ENCODE peak calls at places on chromosomes 5 and 9, in six cellular contexts. One of them, this sample, is unnamed.
A peak's percentile ranks its signal among the peaks of the same experiment; 100 is the strongest.

GRCh38 chr5:21858441-21858840 is 994.7 kb downstream of the CDH12 start:
- DNase-seq in psoas muscle: no peak
- DNase-seq in A673: no peak
- DNase-seq in A549: no peak
- DNase-seq in transverse colon: no peak
- DNase-seq in gastrocnemius medialis: no peak
- DNase-seq in this sample: no peak

GRCh38 chr9:135524130-135524861 is 3.1 kb downstream of the LCN1 start:
- DNase-seq in transverse colon: no peak
- DNase-seq in gastrocnemius medialis: no peak
- DNase-seq in A549: no peak
- DNase-seq in psoas muscle: no peak
- DNase-seq in A673: no peak
- DNase-seq in this sample: no peak

GRCh38 chr9:112059145-112059979 is 115.7 kb downstream of the SUSD1 start:
- DNase-seq in gastrocnemius medialis: no peak
- DNase-seq in psoas muscle: no peak
- DNase-seq in A549: peak; percentile 89
- DNase-seq in A673: peak; percentile 86
- DNase-seq in transverse colon: peak; percentile 55
- DNase-seq in this sample: peak; percentile 90

GRCh38 chr5:3625626-3626025 is 30.0 kb downstream of the IRX1 start:
- DNase-seq in psoas muscle: no peak
- DNase-seq in A549: no peak
- DNase-seq in transverse colon: no peak
- DNase-seq in A673: no peak
- DNase-seq in gastrocnemius medialis: no peak
- DNase-seq in this sample: no peak

GRCh38 chr9:68507098-68507795 is 33.4 kb downstream of the TMEM252 start:
- DNase-seq in psoas muscle: no peak
- DNase-seq in gastrocnemius medialis: no peak
- DNase-seq in A673: peak; percentile 10
- DNase-seq in A549: peak; percentile 17
- DNase-seq in transverse colon: no peak
- DNase-seq in this sample: peak; percentile 53

GRCh38 chr5:76622973-76623596 is at the start of gene F2RL2:
- DNase-seq in A673: peak; percentile 82
- DNase-seq in gastrocnemius medialis: no peak
- DNase-seq in psoas muscle: no peak
- DNase-seq in transverse colon: no peak
- DNase-seq in A549: peak; percentile 89
- DNase-seq in this sample: peak; percentile 80

GRCh38 chr9:25861416-25861815 is 183.2 kb upstream of the TUSC1 start:
- DNase-seq in A673: no peak
- DNase-seq in gastrocnemius medialis: no peak
- DNase-seq in A549: no peak
- DNase-seq in psoas muscle: no peak
- DNase-seq in transverse colon: no peak
- DNase-seq in this sample: peak; percentile 2

GRCh38 chr5:65255294-65255693 is 226.4 kb downstream of the ADAMTS6 start:
- DNase-seq in psoas muscle: no peak
- DNase-seq in transverse colon: no peak
- DNase-seq in A549: no peak
- DNase-seq in gastrocnemius medialis: no peak
- DNase-seq in A673: no peak
- DNase-seq in this sample: no peak

GRCh38 chr9:95090871-95091573 is 226.5 kb downstream of the FANCC start:
- DNase-seq in psoas muscle: no peak
- DNase-seq in gastrocnemius medialis: peak; percentile 33
- DNase-seq in transverse colon: no peak
- DNase-seq in A673: no peak
- DNase-seq in A549: peak; percentile 36
- DNase-seq in this sample: no peak

GRCh38 chr9:133609311-133610098 is at the start of gene FAM163B:
- DNase-seq in A549: no peak
- DNase-seq in psoas muscle: peak; percentile 62
- DNase-seq in gastrocnemius medialis: no peak
- DNase-seq in transverse colon: no peak
- DNase-seq in A673: peak; percentile 69
- DNase-seq in this sample: peak; percentile 16

GRCh38 chr5:106292654-106293053 is 1378.1 kb downstream of the EFNA5 start:
- DNase-seq in transverse colon: no peak
- DNase-seq in A549: no peak
- DNase-seq in psoas muscle: no peak
- DNase-seq in gastrocnemius medialis: no peak
- DNase-seq in A673: no peak
- DNase-seq in this sample: peak; percentile 8

GRCh38 chr9:136949817-136950655 is 2.0 kb upstream of the LCN12 start:
- DNase-seq in A673: peak; percentile 94
- DNase-seq in psoas muscle: peak; percentile 96
- DNase-seq in transverse colon: peak; percentile 98
- DNase-seq in A549: peak; percentile 96
- DNase-seq in gastrocnemius medialis: peak; percentile 96
- DNase-seq in this sample: peak; percentile 70
- TF ChIP-seq CTCF in A673: no peak
- TF ChIP-seq CTCF in psoas muscle: no peak
- TF ChIP-seq CTCF in transverse colon: peak; percentile 72
- TF ChIP-seq CTCF in A549: no peak
- TF ChIP-seq CTCF in gastrocnemius medialis: peak; percentile 51
- TF ChIP-seq CTCF in this sample: no peak

GRCh38 chr9:120839146-120839545 is 3.6 kb downstream of the PSMD5 start:
- DNase-seq in A673: no peak
- DNase-seq in transverse colon: no peak
- DNase-seq in psoas muscle: no peak
- DNase-seq in gastrocnemius medialis: no peak
- DNase-seq in A549: no peak
- DNase-seq in this sample: peak; percentile 34
- H3K4me3 ChIP-seq in A673: no peak overlapping the region
- H3K4me3 ChIP-seq in transverse colon: no peak overlapping the region
- H3K4me3 ChIP-seq in psoas muscle: no peak overlapping the region
- H3K4me3 ChIP-seq in gastrocnemius medialis: no peak overlapping the region
- H3K4me3 ChIP-seq in A549: no peak overlapping the region
- H3K4me3 ChIP-seq in this sample: no peak overlapping the region

GRCh38 chr9:35856206-35856605 is 14.0 kb downstream of the OR13J1 start:
- DNase-seq in A549: no peak
- DNase-seq in A673: no peak
- DNase-seq in transverse colon: no peak
- DNase-seq in psoas muscle: no peak
- DNase-seq in gastrocnemius medialis: no peak
- DNase-seq in this sample: no peak
- TF ChIP-seq CTCF in A549: no peak
- TF ChIP-seq CTCF in A673: no peak
- TF ChIP-seq CTCF in transverse colon: no peak
- TF ChIP-seq CTCF in psoas muscle: no peak
- TF ChIP-seq CTCF in gastrocnemius medialis: no peak
- TF ChIP-seq CTCF in this sample: no peak

GRCh38 chr9:92917176-92917800 is 30.0 kb upstream of the FGD3 start:
- DNase-seq in psoas muscle: no peak
- DNase-seq in A673: no peak
- DNase-seq in transverse colon: no peak
- DNase-seq in A549: no peak
- DNase-seq in gastrocnemius medialis: no peak
- DNase-seq in this sample: no peak

DNA sequence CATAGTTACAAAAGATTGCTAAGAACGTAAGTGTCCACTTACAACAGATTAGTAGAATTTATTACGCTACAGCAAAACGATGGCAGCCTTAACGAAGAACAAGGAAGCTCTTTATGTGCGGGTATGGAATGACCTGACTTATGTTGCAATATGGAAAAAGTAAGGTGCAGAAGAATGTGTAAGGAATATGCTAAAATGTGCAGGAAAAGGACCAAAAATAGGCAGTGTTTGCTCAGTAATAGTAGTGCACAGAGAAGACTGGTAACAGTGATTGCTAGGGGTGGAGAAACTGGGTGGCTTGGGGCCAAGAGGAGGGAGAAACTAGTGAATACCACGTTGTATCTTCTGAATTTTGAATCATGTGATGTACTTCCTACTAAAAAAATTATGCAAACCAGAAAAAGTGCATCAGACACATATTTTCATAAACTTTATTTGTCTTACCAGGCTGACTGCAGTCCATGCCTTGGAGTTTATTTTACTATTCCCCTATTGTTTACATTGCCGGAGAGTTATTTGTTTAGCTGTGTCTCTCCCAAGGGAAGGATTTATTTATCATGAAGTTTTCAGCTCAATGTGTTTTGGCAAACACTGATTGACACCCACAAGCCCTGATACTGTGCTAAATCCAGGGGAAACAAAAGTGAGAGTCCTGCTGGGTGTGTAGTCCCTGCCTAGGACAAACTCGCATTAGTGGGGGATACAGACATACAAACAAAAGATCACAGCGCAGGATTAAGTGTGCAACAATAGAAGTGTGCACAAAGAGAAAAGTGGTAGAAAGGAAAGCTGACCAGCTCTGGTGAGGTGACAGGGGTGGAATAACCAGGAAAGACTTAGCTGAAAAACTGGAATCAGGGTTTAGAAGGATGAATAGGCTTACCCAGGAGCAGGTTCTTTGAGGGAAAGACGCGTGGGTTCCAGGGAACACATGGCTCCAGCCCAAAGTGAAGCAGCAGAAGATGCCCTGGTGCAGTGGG is 33.9 kb upstream of the ZNF484 start:
- DNase-seq in A549: peak; percentile 40
- DNase-seq in psoas muscle: no peak
- DNase-seq in transverse colon: peak; percentile 21
- DNase-seq in A673: no peak
- DNase-seq in gastrocnemius medialis: no peak
- DNase-seq in this sample: no peak
- H3K4me3 ChIP-seq in A549: no peak overlapping the region
- H3K4me3 ChIP-seq in psoas muscle: no peak overlapping the region
- H3K4me3 ChIP-seq in transverse colon: no peak overlapping the region
- H3K4me3 ChIP-seq in A673: no peak overlapping the region
- H3K4me3 ChIP-seq in gastrocnemius medialis: no peak overlapping the region
- H3K4me3 ChIP-seq in this sample: no peak overlapping the region

DNA sequence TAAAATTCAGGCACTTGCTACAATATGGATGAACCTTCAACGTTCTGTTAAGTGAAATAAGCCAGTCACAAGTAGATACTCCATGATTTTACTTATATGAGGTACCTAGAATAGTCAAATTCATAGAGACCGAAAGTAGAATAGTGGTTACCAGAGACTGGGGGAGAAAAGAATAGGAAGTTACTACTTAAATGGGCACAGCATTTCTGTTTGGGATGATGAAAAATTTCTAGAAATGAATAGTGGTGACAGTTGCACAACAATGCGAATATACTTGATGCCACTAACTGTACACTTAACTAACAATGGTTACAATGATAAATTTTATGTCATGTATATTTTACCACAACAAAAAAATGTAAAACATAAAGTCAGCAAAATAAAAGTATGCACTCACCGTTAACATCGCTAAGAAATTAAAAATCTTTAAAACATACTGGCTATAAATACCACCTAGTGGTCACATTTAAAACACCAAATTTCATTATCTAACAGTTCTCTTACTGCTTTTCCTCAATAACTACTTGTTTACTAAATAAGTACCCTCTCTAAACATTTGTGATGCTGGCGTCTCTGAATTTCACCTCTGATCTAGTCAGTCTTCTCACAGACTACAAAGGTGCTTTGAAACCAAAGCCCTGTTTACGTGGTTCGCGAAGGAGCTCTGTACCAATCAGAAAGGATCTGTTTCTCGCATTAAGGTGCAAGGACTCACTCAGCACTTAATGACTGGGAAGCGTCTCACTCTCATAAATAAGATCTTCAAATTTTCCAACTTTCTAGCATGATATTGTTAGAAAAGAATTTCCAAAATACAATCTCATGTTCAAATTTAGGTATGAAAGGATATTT is 22.7 kb downstream of the KIF3A start:
- DNase-seq in gastrocnemius medialis: no peak
- DNase-seq in A673: no peak
- DNase-seq in transverse colon: no peak
- DNase-seq in A549: peak; percentile 7
- DNase-seq in psoas muscle: no peak
- DNase-seq in this sample: peak; percentile 47
- TF ChIP-seq CTCF in gastrocnemius medialis: no peak
- TF ChIP-seq CTCF in A673: peak; percentile 67
- TF ChIP-seq CTCF in transverse colon: peak; percentile 36
- TF ChIP-seq CTCF in A549: peak; percentile 59
- TF ChIP-seq CTCF in psoas muscle: peak; percentile 30
- TF ChIP-seq CTCF in this sample: peak; percentile 38

GRCh38 chr9:33245341-33245740 is 5.4 kb downstream of the SPINK4 start:
- DNase-seq in psoas muscle: no peak
- DNase-seq in A549: no peak
- DNase-seq in gastrocnemius medialis: no peak
- DNase-seq in transverse colon: no peak
- DNase-seq in A673: no peak
- DNase-seq in this sample: no peak
- H3K4me3 ChIP-seq in psoas muscle: no peak overlapping the region
- H3K4me3 ChIP-seq in A549: no peak overlapping the region
- H3K4me3 ChIP-seq in gastrocnemius medialis: no peak overlapping the region
- H3K4me3 ChIP-seq in transverse colon: no peak overlapping the region
- H3K4me3 ChIP-seq in A673: no peak overlapping the region
- H3K4me3 ChIP-seq in this sample: no peak overlapping the region

DNA sequence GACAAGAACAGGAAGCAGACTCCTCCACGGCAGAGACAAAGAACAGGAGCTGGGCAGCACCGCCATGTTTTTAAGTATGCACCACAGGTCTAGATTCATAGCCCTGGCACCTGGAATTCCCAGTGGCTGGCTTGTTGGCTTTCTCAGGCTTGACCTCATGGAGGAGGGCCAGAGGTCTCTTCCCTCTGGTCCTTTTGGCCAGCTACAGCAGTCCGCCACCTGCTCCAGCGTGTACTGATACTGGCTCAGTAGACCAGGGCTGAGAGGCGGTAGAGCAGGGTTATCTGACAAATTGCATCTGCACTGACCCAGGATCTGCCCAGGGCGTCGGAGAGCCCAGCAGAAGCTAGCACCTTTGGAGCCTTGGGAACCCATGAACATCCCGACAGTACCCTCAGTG is 90.6 kb upstream of the OTULINL start:
- DNase-seq in A673: no peak
- DNase-seq in A549: no peak
- DNase-seq in transverse colon: no peak
- DNase-seq in psoas muscle: no peak
- DNase-seq in gastrocnemius medialis: peak; percentile 44
- DNase-seq in this sample: no peak
- TF ChIP-seq CTCF in A673: no peak
- TF ChIP-seq CTCF in A549: no peak
- TF ChIP-seq CTCF in transverse colon: no peak
- TF ChIP-seq CTCF in psoas muscle: no peak
- TF ChIP-seq CTCF in gastrocnemius medialis: no peak
- TF ChIP-seq CTCF in this sample: no peak

GRCh38 chr5:14148890-14149671 is 5.9 kb downstream of the TRIO start:
- DNase-seq in A549: no peak
- DNase-seq in psoas muscle: no peak
- DNase-seq in A673: no peak
- DNase-seq in gastrocnemius medialis: no peak
- DNase-seq in transverse colon: peak; percentile 32
- DNase-seq in this sample: no peak
- H3K4me3 ChIP-seq in A549: no peak overlapping the region
- H3K4me3 ChIP-seq in psoas muscle: no peak overlapping the region
- H3K4me3 ChIP-seq in A673: no peak overlapping the region
- H3K4me3 ChIP-seq in gastrocnemius medialis: no peak overlapping the region
- H3K4me3 ChIP-seq in transverse colon: no peak overlapping the region
- H3K4me3 ChIP-seq in this sample: no peak overlapping the region